ENCODE peak calls at places on chromosomes 13 and 19, in ten cellular contexts. One of them, this sample, is unnamed.

GRCh38 chr13:48194392-48194754 is 38.6 kb upstream of the ITM2B start:
- DNase-seq in Peyer's patch: no peak
- DNase-seq in upper lobe of left lung: no peak
- DNase-seq in adrenal gland: no peak
- DNase-seq in sigmoid colon: no peak
- DNase-seq in A549: no peak
- DNase-seq in IMR-90: no peak
- DNase-seq in gastrocnemius medialis: no peak
- DNase-seq in lower leg skin: no peak
- DNase-seq in HepG2: no peak
- DNase-seq in this sample: no peak

GRCh38 chr13:72757792-72758535 is 23.7 kb downstream of the DIS3 start:
- DNase-seq in HepG2: no peak
- DNase-seq in gastrocnemius medialis: no peak
- DNase-seq in A549: no peak
- DNase-seq in Peyer's patch: no peak
- DNase-seq in sigmoid colon: no peak
- DNase-seq in lower leg skin: no peak
- DNase-seq in upper lobe of left lung: no peak
- DNase-seq in adrenal gland: no peak
- DNase-seq in IMR-90: peak
- DNase-seq in this sample: no peak

GRCh38 chr13:38008636-38009035 is 139.1 kb upstream of the TRPC4 start:
- DNase-seq in gastrocnemius medialis: no peak
- DNase-seq in adrenal gland: no peak
- DNase-seq in HepG2: no peak
- DNase-seq in IMR-90: no peak
- DNase-seq in Peyer's patch: no peak
- DNase-seq in A549: no peak
- DNase-seq in upper lobe of left lung: no peak
- DNase-seq in sigmoid colon: no peak
- DNase-seq in lower leg skin: no peak
- DNase-seq in this sample: no peak

GRCh38 chr13:70856706-70857105 is 748.5 kb upstream of the KLHL1 start:
- DNase-seq in upper lobe of left lung: no peak
- DNase-seq in gastrocnemius medialis: no peak
- DNase-seq in IMR-90: no peak
- DNase-seq in HepG2: no peak
- DNase-seq in sigmoid colon: no peak
- DNase-seq in lower leg skin: no peak
- DNase-seq in A549: no peak
- DNase-seq in Peyer's patch: no peak
- DNase-seq in adrenal gland: no peak
- DNase-seq in this sample: no peak

GRCh38 chr13:102128216-102128800 is 273.5 kb downstream of the FGF14 start:
- DNase-seq in gastrocnemius medialis: no peak
- DNase-seq in adrenal gland: no peak
- DNase-seq in Peyer's patch: no peak
- DNase-seq in IMR-90: peak
- DNase-seq in sigmoid colon: no peak
- DNase-seq in upper lobe of left lung: no peak
- DNase-seq in HepG2: no peak
- DNase-seq in A549: no peak
- DNase-seq in lower leg skin: peak
- DNase-seq in this sample: peak

GRCh38 chr19:58513694-58514563 is 2.1 kb upstream of the SLC27A5 start:
- DNase-seq in gastrocnemius medialis: peak
- DNase-seq in adrenal gland: peak
- DNase-seq in A549: peak
- DNase-seq in sigmoid colon: peak
- DNase-seq in upper lobe of left lung: peak
- DNase-seq in HepG2: peak
- DNase-seq in lower leg skin: peak
- DNase-seq in IMR-90: peak
- DNase-seq in Peyer's patch: peak
- DNase-seq in this sample: no peak

GRCh38 chr13:89375839-89376238 is 1704.7 kb downstream of the SLITRK5 start:
- DNase-seq in lower leg skin: no peak
- DNase-seq in gastrocnemius medialis: no peak
- DNase-seq in upper lobe of left lung: no peak
- DNase-seq in A549: no peak
- DNase-seq in adrenal gland: no peak
- DNase-seq in IMR-90: peak
- DNase-seq in sigmoid colon: no peak
- DNase-seq in HepG2: no peak
- DNase-seq in Peyer's patch: no peak
- DNase-seq in this sample: no peak

GRCh38 chr13:99380402-99380801 is 73.2 kb upstream of the GPR183 start:
- DNase-seq in adrenal gland: no peak
- DNase-seq in upper lobe of left lung: no peak
- DNase-seq in sigmoid colon: no peak
- DNase-seq in lower leg skin: peak
- DNase-seq in Peyer's patch: no peak
- DNase-seq in gastrocnemius medialis: no peak
- DNase-seq in IMR-90: no peak
- DNase-seq in HepG2: no peak
- DNase-seq in A549: no peak
- DNase-seq in this sample: no peak

GRCh38 chr19:12759686-12760085 is 8.1 kb downstream of the BEST2 start:
- DNase-seq in Peyer's patch: no peak
- DNase-seq in lower leg skin: no peak
- DNase-seq in IMR-90: no peak
- DNase-seq in upper lobe of left lung: no peak
- DNase-seq in sigmoid colon: no peak
- DNase-seq in A549: no peak
- DNase-seq in adrenal gland: no peak
- DNase-seq in gastrocnemius medialis: no peak
- DNase-seq in HepG2: no peak
- DNase-seq in this sample: no peak

GRCh38 chr13:101139076-101139475 is 277.2 kb downstream of the NALCN start:
- DNase-seq in upper lobe of left lung: no peak
- DNase-seq in A549: no peak
- DNase-seq in sigmoid colon: no peak
- DNase-seq in HepG2: no peak
- DNase-seq in Peyer's patch: no peak
- DNase-seq in IMR-90: no peak
- DNase-seq in lower leg skin: no peak
- DNase-seq in gastrocnemius medialis: no peak
- DNase-seq in adrenal gland: no peak
- DNase-seq in this sample: no peak

GRCh38 chr13:31468114-31468902 is 268.5 kb downstream of the B3GLCT start:
- DNase-seq in gastrocnemius medialis: no peak
- DNase-seq in sigmoid colon: no peak
- DNase-seq in HepG2: no peak
- DNase-seq in A549: no peak
- DNase-seq in IMR-90: no peak
- DNase-seq in lower leg skin: no peak
- DNase-seq in adrenal gland: no peak
- DNase-seq in Peyer's patch: no peak
- DNase-seq in upper lobe of left lung: no peak
- DNase-seq in this sample: no peak

GRCh38 chr13:107144432-107144831 is 576.5 kb upstream of the ARGLU1 start:
- DNase-seq in sigmoid colon: no peak
- DNase-seq in Peyer's patch: no peak
- DNase-seq in upper lobe of left lung: no peak
- DNase-seq in lower leg skin: no peak
- DNase-seq in HepG2: no peak
- DNase-seq in IMR-90: peak
- DNase-seq in gastrocnemius medialis: no peak
- DNase-seq in A549: no peak
- DNase-seq in adrenal gland: no peak
- DNase-seq in this sample: no peak

DNA sequence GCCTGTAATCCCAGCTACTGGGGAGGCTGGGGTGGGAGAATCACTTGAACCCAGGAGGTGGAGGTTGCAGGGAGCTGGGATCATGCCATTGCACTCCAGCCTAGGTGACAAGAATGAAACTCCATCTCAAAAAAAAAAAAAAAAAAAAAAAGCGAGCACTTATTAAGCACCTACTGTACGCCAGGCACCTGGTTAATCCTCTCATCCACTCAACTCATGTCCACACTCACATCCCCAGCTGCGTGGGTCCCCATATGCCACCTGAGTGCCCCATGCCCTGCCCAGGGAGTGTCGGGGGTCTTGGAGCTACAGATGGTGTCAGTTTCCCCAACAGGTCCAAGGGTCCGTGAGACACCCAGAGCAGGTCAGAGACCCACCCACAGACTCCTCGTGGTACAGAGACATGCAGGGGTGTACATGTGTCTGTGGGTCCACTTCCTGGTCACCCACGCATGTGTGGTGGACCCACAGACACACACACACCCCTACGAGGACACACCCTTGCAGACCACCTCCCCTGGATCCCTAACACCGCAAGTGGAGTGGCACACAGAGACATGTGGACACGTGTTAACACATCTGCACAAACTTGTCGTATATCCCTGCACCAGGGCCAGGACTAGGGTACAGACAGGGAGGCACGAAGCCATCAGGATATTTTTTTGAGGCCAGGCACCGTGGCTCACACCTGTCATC is 3.5 kb downstream of the INSL3 start:
- DNase-seq in IMR-90: no peak
- DNase-seq in A549: no peak
- DNase-seq in lower leg skin: no peak
- DNase-seq in Peyer's patch: no peak
- DNase-seq in upper lobe of left lung: no peak
- DNase-seq in adrenal gland: no peak
- DNase-seq in sigmoid colon: no peak
- DNase-seq in gastrocnemius medialis: no peak
- DNase-seq in HepG2: no peak
- DNase-seq in this sample: no peak
- TF ChIP-seq POLR2A in IMR-90: no peak
- TF ChIP-seq POLR2A in A549: no peak
- TF ChIP-seq POLR2A in lower leg skin: no peak
- TF ChIP-seq POLR2A in Peyer's patch: no peak
- TF ChIP-seq POLR2A in upper lobe of left lung: no peak
- TF ChIP-seq POLR2A in adrenal gland: no peak
- TF ChIP-seq POLR2A in sigmoid colon: no peak
- TF ChIP-seq POLR2A in gastrocnemius medialis: no peak
- TF ChIP-seq POLR2A in HepG2: no peak
- TF ChIP-seq POLR2A in this sample: no peak

GRCh38 chr19:10114651-10115391 is 3.3 kb downstream of the P2RY11 start:
- DNase-seq in lower leg skin: no peak
- DNase-seq in A549: peak
- DNase-seq in upper lobe of left lung: peak
- DNase-seq in adrenal gland: no peak
- DNase-seq in IMR-90: no peak
- DNase-seq in HepG2: no peak
- DNase-seq in gastrocnemius medialis: no peak
- DNase-seq in sigmoid colon: no peak
- DNase-seq in Peyer's patch: no peak
- DNase-seq in this sample: no peak

GRCh38 chr19:10116085-10116865 is 3.4 kb downstream of the EIF3G start:
- DNase-seq in lower leg skin: no peak
- DNase-seq in IMR-90: no peak
- DNase-seq in A549: no peak
- DNase-seq in adrenal gland: no peak
- DNase-seq in HepG2: no peak
- DNase-seq in Peyer's patch: no peak
- DNase-seq in sigmoid colon: no peak
- DNase-seq in upper lobe of left lung: peak
- DNase-seq in gastrocnemius medialis: peak
- DNase-seq in this sample: no peak

GRCh38 chr19:10116866-10117616 is 2.7 kb downstream of the EIF3G start:
- DNase-seq in gastrocnemius medialis: no peak
- DNase-seq in Peyer's patch: no peak
- DNase-seq in IMR-90: no peak
- DNase-seq in HepG2: no peak
- DNase-seq in sigmoid colon: no peak
- DNase-seq in adrenal gland: no peak
- DNase-seq in A549: no peak
- DNase-seq in lower leg skin: no peak
- DNase-seq in upper lobe of left lung: peak
- DNase-seq in this sample: no peak

GRCh38 chr19:10113964-10114650 is 2.6 kb downstream of the P2RY11 start:
- DNase-seq in adrenal gland: no peak
- DNase-seq in IMR-90: no peak
- DNase-seq in gastrocnemius medialis: no peak
- DNase-seq in lower leg skin: no peak
- DNase-seq in upper lobe of left lung: peak
- DNase-seq in A549: no peak
- DNase-seq in HepG2: no peak
- DNase-seq in sigmoid colon: no peak
- DNase-seq in Peyer's patch: no peak
- DNase-seq in this sample: no peak

DNA sequence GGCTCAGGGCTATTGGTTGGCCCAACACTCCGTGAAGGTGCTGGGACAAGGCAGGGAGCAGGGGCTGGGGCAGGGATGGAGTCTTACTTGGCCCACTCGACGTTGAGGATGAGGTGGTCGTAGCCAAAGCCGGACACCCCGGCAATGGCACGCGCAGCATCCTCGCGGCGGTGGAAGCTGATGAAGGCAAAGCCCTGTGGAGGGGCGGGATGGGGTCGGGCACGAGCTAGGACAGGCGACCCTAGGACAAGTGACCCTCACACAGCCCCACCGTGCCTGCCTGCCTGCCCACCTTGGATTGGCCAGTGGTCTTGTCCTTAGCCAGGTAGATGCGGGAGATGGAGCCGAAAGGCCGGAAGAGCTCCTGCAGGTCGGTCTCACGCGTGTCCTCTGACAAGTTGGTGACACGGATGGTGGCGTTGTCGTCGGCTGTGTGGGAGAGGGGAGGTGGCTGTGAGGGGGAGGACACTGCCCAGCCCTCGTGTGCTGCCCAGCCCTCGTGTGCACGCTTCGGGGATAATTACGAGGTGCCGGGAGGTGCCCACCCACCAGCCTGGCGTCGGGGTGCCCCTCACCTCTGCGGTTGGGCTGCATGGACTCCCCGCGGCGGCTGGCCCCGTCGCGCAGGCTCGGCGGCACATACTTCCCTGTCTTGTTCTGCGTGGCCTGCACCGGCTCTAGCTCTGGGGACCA is 4.0 kb downstream of the P2RY11 start:
- DNase-seq in Peyer's patch: no peak
- DNase-seq in gastrocnemius medialis: no peak
- DNase-seq in IMR-90: no peak
- DNase-seq in sigmoid colon: no peak
- DNase-seq in adrenal gland: no peak
- DNase-seq in HepG2: no peak
- DNase-seq in A549: no peak
- DNase-seq in lower leg skin: no peak
- DNase-seq in upper lobe of left lung: peak
- DNase-seq in this sample: no peak
- TF ChIP-seq POLR2A in Peyer's patch: no peak
- TF ChIP-seq POLR2A in gastrocnemius medialis: no peak
- TF ChIP-seq POLR2A in IMR-90: no peak
- TF ChIP-seq POLR2A in sigmoid colon: no peak
- TF ChIP-seq POLR2A in adrenal gland: no peak
- TF ChIP-seq POLR2A in HepG2: peak
- TF ChIP-seq POLR2A in A549: no peak
- TF ChIP-seq POLR2A in lower leg skin: no peak
- TF ChIP-seq POLR2A in upper lobe of left lung: no peak
- TF ChIP-seq POLR2A in this sample: no peak

GRCh38 chr13:113839536-113840204 is 24.2 kb downstream of the GAS6 start:
- DNase-seq in HepG2: no peak
- DNase-seq in lower leg skin: no peak
- DNase-seq in gastrocnemius medialis: no peak
- DNase-seq in IMR-90: no peak
- DNase-seq in A549: no peak
- DNase-seq in sigmoid colon: no peak
- DNase-seq in Peyer's patch: no peak
- DNase-seq in upper lobe of left lung: peak
- DNase-seq in adrenal gland: peak
- DNase-seq in this sample: no peak
- TF ChIP-seq POLR2A in HepG2: no peak
- TF ChIP-seq POLR2A in lower leg skin: no peak
- TF ChIP-seq POLR2A in gastrocnemius medialis: no peak
- TF ChIP-seq POLR2A in IMR-90: no peak
- TF ChIP-seq POLR2A in A549: no peak
- TF ChIP-seq POLR2A in sigmoid colon: no peak
- TF ChIP-seq POLR2A in Peyer's patch: no peak
- TF ChIP-seq POLR2A in upper lobe of left lung: no peak
- TF ChIP-seq POLR2A in adrenal gland: no peak
- TF ChIP-seq POLR2A in this sample: no peak

GRCh38 chr19:52601025-52601973 is 31.2 kb downstream of the ZNF701 start:
- DNase-seq in HepG2: peak
- DNase-seq in upper lobe of left lung: peak
- DNase-seq in sigmoid colon: peak
- DNase-seq in adrenal gland: peak
- DNase-seq in gastrocnemius medialis: peak
- DNase-seq in IMR-90: peak
- DNase-seq in Peyer's patch: peak
- DNase-seq in A549: no peak
- DNase-seq in lower leg skin: peak
- DNase-seq in this sample: peak
- TF ChIP-seq POLR2A in HepG2: peak
- TF ChIP-seq POLR2A in upper lobe of left lung: no peak
- TF ChIP-seq POLR2A in sigmoid colon: no peak
- TF ChIP-seq POLR2A in adrenal gland: no peak
- TF ChIP-seq POLR2A in gastrocnemius medialis: no peak
- TF ChIP-seq POLR2A in IMR-90: no peak
- TF ChIP-seq POLR2A in Peyer's patch: peak
- TF ChIP-seq POLR2A in A549: no peak
- TF ChIP-seq POLR2A in lower leg skin: no peak
- TF ChIP-seq POLR2A in this sample: peak